ENCODE peak calls at places on chromosomes 16 and 17, in six cellular contexts. G is CD8-positive, alpha-beta memory T cell; O is heart right ventricle; L is A673; E is thyroid gland; A is kidney. T is an unnamed sample. For H3K4me1, the result is how much of the 10 kb centered on the place peaks cover.

GRCh38 chr16:1775006-1775845 is 2.3 kb upstream of the MRPS34 start:
- DNase-seq in E (no peak), L (no peak), O (no peak), G (no peak), A (no peak), T (peak)

GRCh38 chr17:81404557-81405165 is 9.4 kb downstream of the BAHCC1 start:
- DNase-seq in G (no peak), L (peak), E (no peak), O (no peak), A (no peak), T (no peak)

GRCh38 chr17:78252111-78252634 is 20.7 kb downstream of the TMEM235 start:
- DNase-seq in L (no peak), E (no peak), G (peak), A (no peak), O (no peak), T (no peak)

GRCh38 chr17:55660171-55660886 is 62.3 kb downstream of the TMEM100 start:
- DNase-seq in A (no peak), G (no peak), L (peak), O (no peak), E (no peak), T (no peak)

GRCh38 chr17:1232786-1233185 is 37.5 kb upstream of the BHLHA9 start:
- DNase-seq in G (no peak), O (no peak), E (no peak), L (no peak), A (no peak), T (no peak)

GRCh38 chr16:10862432-10862831 is 14.6 kb upstream of the CIITA start:
- DNase-seq in O (no peak), G (no peak), L (no peak), E (no peak), A (no peak), T (peak)

GRCh38 chr17:19727466-19728113 is 11.2 kb upstream of the SLC47A2 start:
- DNase-seq in L (no peak), O (peak), A (peak), G (peak), E (peak), T (peak)

GRCh38 chr17:8757189-8757588 is 1.2 kb downstream of the SPDYE4 start:
- DNase-seq in E (no peak), A (no peak), L (no peak), G (no peak), O (no peak), T (no peak)

GRCh38 chr16:81585785-81586184 is 141.2 kb downstream of the CMIP start:
- DNase-seq in O (no peak), A (peak), G (no peak), L (peak), E (no peak), T (no peak)

GRCh38 chr17:43536236-43537088 is 9.7 kb downstream of the ETV4 start:
- DNase-seq in O (no peak), A (no peak), E (no peak), L (peak), G (no peak), T (no peak)

GRCh38 chr16:14600164-14600563 is 29.9 kb downstream of the PARN start:
- DNase-seq in A (no peak), G (no peak), O (no peak), L (peak), E (no peak), T (no peak)

GRCh38 chr16:11205065-11205699 is 50.8 kb downstream of the SOCS1 start:
- DNase-seq in G (no peak), O (no peak), E (no peak), A (no peak), L (no peak), T (no peak)

GRCh38 chr16:48959747-48960146 is 321.9 kb downstream of the CBLN1 start:
- DNase-seq in O (no peak), G (no peak), L (no peak), A (no peak), E (no peak), T (no peak)

GRCh38 chr16:51002889-51003490 is 148.1 kb downstream of the SALL1 start:
- DNase-seq in A (no peak), E (no peak), L (no peak), O (peak), G (no peak), T (no peak)

GRCh38 chr17:29037739-29038465 is 5.0 kb upstream of the PIPOX start:
- DNase-seq in E (no peak), G (no peak), L (no peak), O (no peak), A (no peak), T (no peak)

GRCh38 chr17:29038511-29039300 is 4.2 kb upstream of the PIPOX start:
- DNase-seq in O (no peak), A (no peak), L (peak), E (no peak), G (no peak), T (no peak)

GRCh38 chr17:29041091-29041490 is 1.9 kb upstream of the PIPOX start:
- DNase-seq in G (no peak), E (no peak), L (no peak), O (no peak), A (no peak), T (no peak)

GRCh38 chr17:29042026-29042678 is 789 bp upstream of the PIPOX start:
- DNase-seq in L (no peak), G (no peak), O (no peak), E (no peak), A (no peak), T (no peak)

DNA sequence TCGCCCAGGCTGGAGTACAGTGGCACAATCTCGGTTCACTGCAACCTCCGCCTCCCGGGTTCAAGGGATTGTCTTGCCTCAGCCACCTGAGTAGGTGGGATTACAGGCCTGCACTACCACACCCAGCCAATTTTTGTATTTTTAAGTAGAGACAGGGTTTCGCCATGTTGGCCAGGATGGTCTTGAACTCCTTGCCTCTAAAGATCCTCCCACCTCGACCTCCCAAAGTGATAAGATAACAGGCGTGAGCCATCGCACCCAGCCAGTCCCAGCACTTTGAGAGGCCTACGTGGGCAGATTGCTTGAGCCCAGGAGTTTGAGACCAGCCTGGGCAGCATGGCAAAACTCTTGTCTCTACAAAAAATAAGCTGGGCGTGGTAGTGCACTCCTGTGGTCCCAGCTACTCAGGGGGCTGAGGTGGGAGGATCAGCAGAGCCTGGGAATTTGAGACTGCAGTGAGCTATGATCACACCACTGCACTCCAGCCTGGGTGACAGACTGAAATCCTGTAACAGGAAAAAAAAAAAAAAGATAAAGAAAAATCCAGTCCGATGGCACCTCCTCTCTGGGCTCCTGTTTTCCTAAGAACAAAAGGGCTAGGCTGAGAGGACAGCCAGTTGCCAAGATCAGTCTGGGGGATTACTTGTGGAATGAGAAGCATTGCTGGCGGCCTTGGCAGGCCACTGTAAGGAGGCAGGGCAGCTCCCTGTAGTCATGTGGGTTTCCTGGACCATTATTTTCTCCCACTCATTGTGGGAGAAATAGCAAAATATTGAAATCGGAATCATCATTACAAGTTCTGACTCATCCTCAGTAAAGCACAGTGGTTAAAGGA is 3.0 kb upstream of the PIPOX start:
- DNase-seq in G (no peak), O (no peak), A (no peak), L (peak), E (peak), T (no peak)
- H3K4me1 ChIP-seq in G (under half), O (under half), A (under half), L (half or more), E (under half), T (under half)

GRCh38 chr16:595942-596735 is 6.3 kb downstream of the RAB40C start:
- DNase-seq in G (no peak), A (no peak), E (no peak), O (no peak), L (no peak), T (peak)
- H3K4me1 ChIP-seq in G (under half), A (under half), E (under half), O (under half), L (under half), T (under half)

DNA sequence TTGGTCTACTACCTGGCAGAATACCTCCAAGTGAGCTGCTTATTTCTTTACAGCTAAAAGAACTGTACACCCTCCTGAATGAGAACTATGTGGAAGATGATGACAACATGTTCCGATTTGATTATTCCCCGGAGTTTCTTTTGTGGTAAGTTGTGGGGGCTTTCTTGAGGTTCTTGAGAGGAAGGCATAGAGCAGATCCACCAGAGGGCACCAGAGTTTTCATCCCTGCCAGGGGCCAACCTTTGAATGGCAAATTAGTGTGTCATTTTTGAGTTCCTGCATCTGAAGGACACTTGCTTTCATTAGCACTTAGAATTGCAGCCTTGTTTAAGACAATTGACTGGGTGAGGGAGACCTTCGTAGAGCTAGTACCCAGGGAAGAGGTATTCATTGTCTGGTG is 35.0 kb downstream of the NMT1 start:
- DNase-seq in G (no peak), L (peak), A (no peak), E (no peak), O (no peak), T (no peak)
- H3K4me1 ChIP-seq in G (under half), L (under half), A (under half), E (under half), O (under half), T (under half)

GRCh38 chr16:58498341-58499091 is 1.4 kb upstream of the NDRG4 start:
- DNase-seq in G (no peak), L (no peak), A (peak), O (no peak), E (no peak), T (no peak)

GRCh38 chr16:58499615-58500328 is at the start of gene NDRG4:
- DNase-seq in O (peak), L (peak), E (no peak), G (peak), A (peak), T (no peak)

GRCh38 chr16:58499092-58499511 is 841 bp upstream of the NDRG4 start:
- DNase-seq in E (no peak), A (peak), O (no peak), G (no peak), L (no peak), T (no peak)

GRCh38 chr16:58497468-58497867 is 2.5 kb upstream of the NDRG4 start:
- DNase-seq in G (no peak), O (no peak), E (no peak), A (peak), L (no peak), T (no peak)

GRCh38 chr16:58497935-58498334 is 2.0 kb upstream of the NDRG4 start:
- DNase-seq in E (no peak), L (no peak), G (no peak), A (peak), O (no peak), T (no peak)
- H3K4me1 ChIP-seq in E (under half), L (under half), G (under half), A (under half), O (under half), T (under half)

GRCh38 chr16:12906765-12907516 is 5.5 kb downstream of the SHISA9 start:
- DNase-seq in A (no peak), G (no peak), O (no peak), L (no peak), E (no peak), T (no peak)
- H3K4me1 ChIP-seq in A (under half), G (under half), O (under half), L (under half), E (under half), T (under half)

GRCh38 chr17:74099441-74100340 is 103.8 kb upstream of the RPL38 start:
- DNase-seq in L (no peak), O (no peak), E (no peak), G (no peak), A (no peak), T (no peak)

GRCh38 chr17:74094651-74095050 is 108.8 kb upstream of the RPL38 start:
- DNase-seq in A (no peak), E (no peak), L (no peak), G (no peak), O (no peak), T (no peak)

GRCh38 chr17:74097461-74098131 is 105.9 kb upstream of the RPL38 start:
- DNase-seq in E (no peak), L (peak), A (no peak), O (no peak), G (no peak), T (no peak)

GRCh38 chr17:74098378-74099024 is 105.0 kb upstream of the RPL38 start:
- DNase-seq in L (no peak), G (no peak), E (no peak), O (no peak), A (no peak), T (no peak)

DNA sequence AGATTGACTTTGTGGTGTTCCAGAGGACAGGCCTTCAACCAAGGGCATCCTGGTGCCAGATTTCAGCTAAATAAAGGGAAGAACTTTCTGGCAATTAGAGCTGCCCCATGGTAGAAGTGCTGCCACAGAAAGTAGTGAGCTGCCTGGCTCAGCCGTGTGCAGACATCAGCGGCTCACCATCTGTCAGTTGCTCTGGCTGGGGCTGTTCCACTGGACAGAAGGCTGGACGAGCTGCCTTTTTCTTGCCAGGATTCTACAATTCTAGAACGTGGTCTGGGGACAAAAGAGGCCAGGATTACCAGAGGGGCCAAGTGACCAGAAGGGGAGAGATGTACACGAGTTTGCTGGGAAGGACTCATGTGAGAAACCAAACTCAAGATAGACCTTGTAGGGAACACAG is 107.0 kb upstream of the RPL38 start:
- DNase-seq in G (no peak), O (no peak), E (no peak), A (no peak), L (no peak), T (no peak)
- H3K4me1 ChIP-seq in G (under half), O (under half), E (under half), A (under half), L (under half), T (under half)

GRCh38 chr17:27495460-27495859 is 39.2 kb downstream of the KSR1 start:
- DNase-seq in A (no peak), O (no peak), L (no peak), E (peak), G (no peak), T (no peak)

GRCh38 chr17:27496005-27496404 is 39.8 kb downstream of the KSR1 start:
- DNase-seq in G (no peak), L (no peak), O (no peak), A (no peak), E (peak), T (no peak)

GRCh38 chr17:27496501-27496943 is 40.3 kb downstream of the KSR1 start:
- DNase-seq in O (no peak), E (no peak), G (no peak), L (no peak), A (peak), T (no peak)

GRCh38 chr17:27497696-27498095 is 41.4 kb downstream of the KSR1 start:
- DNase-seq in O (no peak), E (peak), A (peak), L (no peak), G (no peak), T (no peak)

DNA sequence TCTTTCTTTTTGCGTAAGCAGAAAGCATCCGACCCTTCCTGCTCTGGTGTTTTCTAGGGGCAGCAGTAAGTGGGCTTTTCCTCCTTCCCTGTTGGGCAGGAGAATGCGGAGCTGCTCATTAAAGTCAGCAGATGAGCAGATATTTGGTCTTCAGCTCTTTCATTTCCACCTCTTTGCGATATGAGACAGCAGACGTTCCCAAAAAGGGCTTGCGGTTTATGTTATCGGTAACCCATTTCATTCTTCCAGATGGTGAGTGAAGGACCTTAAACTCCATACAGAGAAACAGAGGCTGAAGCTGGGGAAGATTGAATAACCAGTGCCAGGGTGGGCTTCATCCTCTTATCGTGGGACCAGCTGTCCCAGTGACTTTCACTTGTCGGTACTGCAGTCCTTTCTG is 40.7 kb downstream of the KSR1 start:
- DNase-seq in O (no peak), L (no peak), G (no peak), A (no peak), E (no peak), T (no peak)
- H3K4me1 ChIP-seq in O (under half), L (under half), G (under half), A (under half), E (half or more), T (under half)